ENCODE peak calls at places on chromosomes 6 and 20, in nine cellular contexts. H is GM23248, F is fibroblast of lung, Q is mesendoderm, M is heart left ventricle, O is heart right ventricle, B is cardiac muscle cell, S is left ventricle myocardium inferior, T is H7. G is an unnamed sample.

GRCh38 chr6:111417181-111417585 is 65.8 kb downstream of the REV3L start:
- DNase-seq in S (no peak), F (peak; percentile 51), T (no peak), B (peak; percentile 19), M (peak; percentile 32), O (peak; percentile 37), Q (no peak), H (peak; percentile 62), G (peak; percentile 50)

GRCh38 chr20:330233-331149 is 5.1 kb downstream of the SOX12 start:
- DNase-seq in H (peak; percentile 85), M (peak; percentile 47), O (peak; percentile 59), S (no peak), F (peak; percentile 84), B (peak; percentile 78), Q (peak; percentile 90), T (peak; percentile 88), G (no peak)

GRCh38 chr6:75158176-75158575 is 47.7 kb downstream of the COL12A1 start:
- DNase-seq in T (no peak), Q (no peak), B (peak; percentile 59), M (no peak), O (no peak), F (no peak), H (no peak), S (no peak), G (no peak)

GRCh38 chr6:18997375-18997826 is 610.3 kb downstream of the RNF144B start:
- DNase-seq in B (peak; percentile 70), O (no peak), Q (peak; percentile 81), M (no peak), F (peak; percentile 65), T (peak; percentile 51), H (peak; percentile 71), S (no peak), G (peak; percentile 49)

GRCh38 chr6:15364401-15365037 is 118.7 kb downstream of the JARID2 start:
- DNase-seq in O (no peak), S (no peak), Q (no peak), H (no peak), M (no peak), T (no peak), F (no peak), B (no peak), G (no peak)

GRCh38 chr6:148055410-148055809 is 287.2 kb upstream of the SASH1 start:
- DNase-seq in H (no peak), B (no peak), S (no peak), F (no peak), M (no peak), T (no peak), O (no peak), Q (no peak), G (no peak)

GRCh38 chr6:95294047-95294446 is 283.3 kb upstream of the MANEA start:
- DNase-seq in H (no peak), M (no peak), S (no peak), O (no peak), B (no peak), T (no peak), F (no peak), Q (peak; percentile 79), G (peak; percentile 19)

GRCh38 chr20:8616792-8617191 is 452.1 kb upstream of the PLCB4 start:
- DNase-seq in S (no peak), T (no peak), O (no peak), F (peak; percentile 70), H (peak; percentile 53), Q (no peak), M (no peak), B (peak; percentile 71), G (no peak)

GRCh38 chr6:31794294-31794865 is 1.2 kb downstream of the VARS1 start:
- DNase-seq in T (peak; percentile 76), B (peak; percentile 52), H (peak; percentile 74), O (no peak), Q (no peak), S (no peak), M (no peak), F (peak; percentile 49), G (no peak)

GRCh38 chr20:4883546-4883945 is 117.8 kb downstream of the SLC23A2 start:
- DNase-seq in M (no peak), B (no peak), T (no peak), S (no peak), O (no peak), Q (no peak), H (no peak), F (no peak), G (no peak)

GRCh38 chr6:35363293-35363750 is 21.0 kb downstream of the PPARD start:
- DNase-seq in F (peak; percentile 74), B (no peak), O (peak; percentile 44), H (peak; percentile 66), Q (peak; percentile 44), S (no peak), T (no peak), M (peak; percentile 30), G (no peak)

GRCh38 chr20:58213112-58213511 is 15.3 kb downstream of the ANKRD60 start:
- DNase-seq in B (no peak), M (no peak), Q (no peak), O (no peak), H (peak; percentile 68), T (no peak), S (no peak), F (no peak), G (no peak)

GRCh38 chr6:145213614-145214013 is 521.7 kb downstream of the EPM2A start:
- DNase-seq in F (no peak), B (no peak), Q (no peak), O (no peak), M (no peak), T (no peak), S (no peak), H (no peak), G (no peak)

GRCh38 chr6:13924949-13925881 is at the start of gene RNF182:
- DNase-seq in Q (peak; percentile 11), O (no peak), F (peak; percentile 6), T (peak; percentile 39), S (no peak), B (no peak), M (no peak), H (peak; percentile 16), G (no peak)

GRCh38 chr6:13926378-13926777 is 1.6 kb downstream of the RNF182 start:
- DNase-seq in O (no peak), F (no peak), S (no peak), H (no peak), B (no peak), M (no peak), Q (no peak), T (no peak), G (no peak)

GRCh38 chr6:13924146-13924948 is 405 bp upstream of the RNF182 start:
- DNase-seq in H (peak; percentile 84), O (peak; percentile 10), S (peak; percentile 25), B (peak; percentile 57), T (peak; percentile 92), Q (peak; percentile 80), F (peak; percentile 68), M (peak; percentile 25), G (no peak)

GRCh38 chr6:13922750-13923149 is 2.0 kb upstream of the RNF182 start:
- DNase-seq in T (no peak), M (no peak), S (no peak), B (no peak), O (no peak), F (no peak), Q (no peak), H (no peak), G (no peak)

GRCh38 chr6:13923527-13924145 is 1.1 kb upstream of the RNF182 start:
- DNase-seq in F (peak; percentile 51), T (peak; percentile 46), O (no peak), B (peak; percentile 27), Q (peak; percentile 58), M (no peak), H (peak; percentile 86), S (no peak), G (peak; percentile 51)
- H3K4me3 ChIP-seq in F (peak overlapping the region; percentile 85), T (peak overlapping the region; percentile 72), O (no peak overlapping the region), B (peak overlapping the region; percentile 56), Q (no peak overlapping the region), M (no peak overlapping the region), H (peak overlapping the region; percentile 83), S (peak overlapping the region; percentile 61), G (peak overlapping the region; percentile 42)

DNA sequence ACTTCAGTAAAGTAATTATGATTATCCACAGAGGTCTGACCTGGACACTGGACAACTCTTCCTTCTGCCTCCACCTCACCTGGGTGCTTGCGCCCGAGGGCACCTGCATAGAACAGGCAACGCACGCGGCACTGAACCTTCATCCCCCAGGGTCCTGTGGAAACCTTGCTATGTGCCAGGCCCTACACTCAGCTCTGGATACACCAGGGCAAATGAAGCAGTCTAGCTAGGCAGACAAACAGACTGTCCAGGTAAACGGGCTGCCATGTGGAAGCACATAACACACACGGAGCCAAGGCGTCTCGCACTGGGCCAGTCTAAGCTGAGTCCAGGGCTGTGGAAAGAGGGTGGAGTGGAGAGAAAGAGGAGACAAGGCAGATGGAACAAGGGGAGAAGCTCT is 109.3 kb upstream of the AFDN start:
- DNase-seq in F (no peak), T (no peak), Q (no peak), H (no peak), B (no peak), O (no peak), M (no peak), S (no peak), G (no peak)
- H3K4me3 ChIP-seq in F (no peak overlapping the region), T (no peak overlapping the region), Q (no peak overlapping the region), H (no peak overlapping the region), B (no peak overlapping the region), O (no peak overlapping the region), M (no peak overlapping the region), S (no peak overlapping the region), G (no peak overlapping the region)

GRCh38 chr20:25058051-25058796 is at the start of gene ACSS1:
- DNase-seq in F (peak; percentile 35), B (peak; percentile 61), S (peak; percentile 82), M (peak; percentile 77), T (peak; percentile 84), H (peak; percentile 63), Q (no peak), O (peak; percentile 68), G (no peak)

GRCh38 chr20:25061103-25061799 is 3.3 kb upstream of the ACSS1 start:
- DNase-seq in B (no peak), F (no peak), T (no peak), Q (no peak), S (no peak), M (no peak), H (no peak), O (no peak), G (no peak)

GRCh38 chr20:25059866-25060465 is 2.0 kb upstream of the ACSS1 start:
- DNase-seq in B (no peak), O (no peak), Q (no peak), M (no peak), S (no peak), H (no peak), T (no peak), F (no peak), G (no peak)

GRCh38 chr20:25058797-25059486 is 1.0 kb upstream of the ACSS1 start:
- DNase-seq in B (peak; percentile 30), Q (no peak), M (peak; percentile 49), T (peak; percentile 67), S (peak; percentile 56), F (no peak), O (peak; percentile 63), H (peak; percentile 30), G (no peak)

GRCh38 chr20:25059487-25059820 is 1.5 kb upstream of the ACSS1 start:
- DNase-seq in Q (no peak), M (no peak), F (no peak), S (no peak), B (no peak), O (no peak), H (no peak), T (no peak), G (no peak)
- H3K4me3 ChIP-seq in Q (no peak overlapping the region), M (no peak overlapping the region), F (no peak overlapping the region), S (no peak overlapping the region), B (no peak overlapping the region), O (peak overlapping the region; percentile 93), H (no peak overlapping the region), T (no peak overlapping the region), G (no peak overlapping the region)

GRCh38 chr6:135722679-135723078 is 128.8 kb upstream of the PDE7B start:
- DNase-seq in O (no peak), S (no peak), H (peak; percentile 87), F (peak; percentile 81), M (no peak), B (peak; percentile 71), Q (no peak), T (no peak), G (no peak)

GRCh38 chr6:135722182-135722581 is 129.3 kb upstream of the PDE7B start:
- DNase-seq in O (no peak), F (no peak), B (no peak), H (peak; percentile 20), S (no peak), Q (no peak), T (no peak), M (no peak), G (no peak)
- H3K4me3 ChIP-seq in O (no peak overlapping the region), F (no peak overlapping the region), B (no peak overlapping the region), H (peak overlapping the region; percentile 47), S (no peak overlapping the region), Q (no peak overlapping the region), T (no peak overlapping the region), M (no peak overlapping the region), G (no peak overlapping the region)